ENCODE peak calls at places on chromosomes 1 and 21, in seven cellular contexts. O is body of pancreas, T is tibial nerve, W is cardiac muscle cell, E is esophagus squamous epithelium, F is keratinocyte, P is GM23338. K is an unnamed sample. For H3K4me1, the result is how much of the 10 kb centered on the place peaks cover.

GRCh38 chr1:203089001-203089650 is 3.3 kb upstream of the MYOG start:
- DNase-seq in O (no peak), T (no peak), W (no peak), E (no peak), F (peak), P (no peak), K (peak)

GRCh38 chr1:65946376-65946775 is 153.7 kb downstream of the PDE4B start:
- DNase-seq in O (no peak), T (no peak), W (no peak), E (no peak), F (no peak), P (no peak), K (no peak)

GRCh38 chr1:230090194-230090711 is 23.2 kb downstream of the GALNT2 start:
- DNase-seq in O (no peak), T (no peak), W (peak), E (no peak), F (no peak), P (no peak), K (no peak)

GRCh38 chr1:109356959-109357358 is 40.8 kb downstream of the SORT1 start:
- DNase-seq in O (no peak), T (no peak), W (no peak), E (no peak), F (no peak), P (no peak), K (no peak)

GRCh38 chr21:20016431-20017005 is 981.7 kb upstream of the NCAM2 start:
- DNase-seq in O (no peak), T (no peak), W (no peak), E (no peak), F (no peak), P (peak), K (no peak)

GRCh38 chr1:41751804-41752513 is 166.8 kb downstream of the HIVEP3 start:
- DNase-seq in O (no peak), T (no peak), W (peak), E (no peak), F (no peak), P (no peak), K (no peak)

GRCh38 chr1:234771642-234772344 is 161.8 kb upstream of the IRF2BP2 start:
- DNase-seq in O (no peak), T (no peak), W (no peak), E (no peak), F (no peak), P (no peak), K (no peak)

GRCh38 chr1:160398823-160399222 is 1.5 kb upstream of the VANGL2 start:
- DNase-seq in O (no peak), T (no peak), W (no peak), E (no peak), F (no peak), P (no peak), K (no peak)

GRCh38 chr1:44962729-44963128 is 23.7 kb downstream of the EIF2B3 start:
- DNase-seq in O (no peak), T (no peak), W (no peak), E (no peak), F (no peak), P (no peak), K (no peak)

GRCh38 chr1:167360120-167360519 is 139.4 kb downstream of the POU2F1 start:
- DNase-seq in O (no peak), T (no peak), W (no peak), E (no peak), F (no peak), P (no peak), K (no peak)

GRCh38 chr1:203628185-203628996 is 1.8 kb downstream of the ATP2B4 start:
- DNase-seq in O (peak), T (peak), W (peak), E (no peak), F (no peak), P (peak), K (peak)

GRCh38 chr1:108892356-108893140 is 15.8 kb downstream of the GPSM2 start:
- DNase-seq in O (no peak), T (no peak), W (no peak), E (no peak), F (no peak), P (no peak), K (no peak)

GRCh38 chr1:67722292-67722944 is 37.4 kb downstream of the GADD45A start:
- DNase-seq in O (no peak), T (no peak), W (peak), E (no peak), F (no peak), P (no peak), K (no peak)

GRCh38 chr1:41811051-41811795 is 107.5 kb downstream of the HIVEP3 start:
- DNase-seq in O (no peak), T (no peak), W (peak), E (no peak), F (no peak), P (no peak), K (no peak)

GRCh38 chr1:153535664-153536585 is at the start of gene S100A6:
- DNase-seq in O (peak), T (peak), W (peak), E (peak), F (no peak), P (peak), K (peak)
- H3K4me3 ChIP-seq in O (peak), T (peak), W (peak), E (peak), F (peak), P (peak), K (peak)

GRCh38 chr21:27143476-27143875 is 176.6 kb upstream of the ADAMTS5 start:
- DNase-seq in O (no peak), T (no peak), W (no peak), E (no peak), F (no peak), P (no peak), K (no peak)
- H3K4me1 ChIP-seq in O (under half), T (under half), W (under half), E (under half), F (under half), P (under half), K (under half)

GRCh38 chr1:101436100-101436511 is 199.3 kb downstream of the S1PR1 start:
- DNase-seq in O (no peak), T (no peak), W (no peak), E (no peak), F (no peak), P (no peak), K (no peak)

GRCh38 chr1:101440484-101440883 is 203.7 kb downstream of the S1PR1 start:
- DNase-seq in O (no peak), T (no peak), W (no peak), E (no peak), F (no peak), P (no peak), K (no peak)

DNA sequence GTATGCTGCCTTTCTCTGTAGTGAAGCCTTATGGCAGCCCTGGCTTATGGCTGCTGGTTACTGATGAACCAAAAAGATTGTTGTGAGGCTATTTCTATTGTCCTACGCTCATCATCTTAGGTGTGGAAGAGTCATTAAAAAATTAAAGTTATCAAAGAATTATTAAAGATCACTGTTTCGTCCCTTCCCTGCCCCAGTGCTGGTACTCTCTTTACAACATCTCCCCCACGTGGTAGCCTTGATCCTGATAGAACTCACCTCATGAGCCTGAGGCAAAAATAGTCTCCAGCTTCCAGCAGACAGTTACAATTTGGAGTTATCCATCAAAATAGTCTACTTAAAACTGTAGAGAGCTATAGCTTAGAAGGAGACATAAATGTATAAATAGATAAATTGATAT is 201.5 kb downstream of the S1PR1 start:
- DNase-seq in O (no peak), T (no peak), W (peak), E (no peak), F (no peak), P (peak), K (no peak)
- TF ChIP-seq CTCF in O (no peak), T (no peak), W (peak), E (no peak), F (no peak), P (peak), K (no peak)

GRCh38 chr1:212242288-212242984 is 42.8 kb upstream of the PPP2R5A start:
- DNase-seq in O (no peak), T (no peak), W (no peak), E (no peak), F (no peak), P (no peak), K (no peak)

GRCh38 chr1:212247179-212247721 is 38.0 kb upstream of the PPP2R5A start:
- DNase-seq in O (no peak), T (no peak), W (peak), E (no peak), F (no peak), P (no peak), K (no peak)

GRCh38 chr1:212244441-212244840 is 40.8 kb upstream of the PPP2R5A start:
- DNase-seq in O (no peak), T (no peak), W (no peak), E (no peak), F (no peak), P (no peak), K (no peak)

GRCh38 chr1:212242985-212243308 is 42.3 kb upstream of the PPP2R5A start:
- DNase-seq in O (no peak), T (no peak), W (no peak), E (no peak), F (no peak), P (no peak), K (no peak)

DNA sequence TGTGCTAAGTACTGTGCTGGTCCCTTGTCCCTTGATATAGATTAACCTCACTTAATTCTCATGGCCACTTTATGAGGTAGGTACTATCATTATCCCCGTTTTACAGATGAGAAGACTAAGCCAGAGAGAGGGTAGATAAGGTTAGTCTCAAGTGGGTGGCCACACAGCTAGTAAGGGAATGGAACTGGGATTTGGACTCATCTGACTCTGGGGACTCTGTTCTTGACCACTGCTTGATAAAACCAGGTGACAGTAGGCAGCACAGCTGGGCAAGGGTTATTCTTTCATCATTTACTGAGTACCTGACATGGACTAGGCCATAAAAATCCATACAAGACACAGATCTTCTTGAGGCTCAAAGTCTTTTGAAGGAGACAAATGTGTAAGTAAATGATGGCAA is 37.2 kb upstream of the PPP2R5A start:
- DNase-seq in O (no peak), T (no peak), W (no peak), E (no peak), F (no peak), P (no peak), K (no peak)
- H3K4me3 ChIP-seq in O (no peak), T (no peak), W (no peak), E (no peak), F (no peak), P (no peak), K (no peak)